ENCODE peak calls at places on chromosomes 3 and 15, in seven cellular contexts. Z is HT-29, U is HTR-8/SVneo, V is NCI-H345, Q is Calu3, A is SJSA1, O is NAMALWA. W is an unnamed sample.

GRCh38 chr15:92521624-92522008 is 127.9 kb downstream of the ST8SIA2 start:
- DNase-seq in V (peak), O (peak), U (peak), A (no peak), Z (peak), Q (peak), W (peak)

GRCh38 chr15:26721231-26721630 is 51.6 kb downstream of the GABRB3 start:
- DNase-seq in V (no peak), U (no peak), O (no peak), Z (no peak), A (no peak), Q (no peak), W (no peak)

GRCh38 chr15:55768670-55769185 is 25.8 kb upstream of the PRTG start:
- DNase-seq in U (no peak), O (no peak), Z (no peak), A (no peak), Q (no peak), V (no peak), W (no peak)

GRCh38 chr3:155701882-155702465 is 42.9 kb downstream of the PLCH1 start:
- DNase-seq in Z (peak), Q (no peak), V (peak), O (peak), U (peak), A (no peak), W (peak)

GRCh38 chr3:151135548-151136337 is 50.3 kb downstream of the MED12L start:
- DNase-seq in O (no peak), A (no peak), Q (peak), U (no peak), V (peak), Z (no peak), W (no peak)

GRCh38 chr3:39637807-39638206 is 170.3 kb downstream of the MOBP start:
- DNase-seq in O (peak), Q (peak), V (no peak), U (peak), Z (peak), A (no peak), W (peak)

GRCh38 chr3:156474560-156475389 is 80.1 kb downstream of the SSR3 start:
- DNase-seq in O (peak), A (no peak), Q (no peak), U (no peak), V (no peak), Z (no peak), W (no peak)

GRCh38 chr3:74692-75243 is 121.8 kb upstream of the CHL1 start:
- DNase-seq in Z (no peak), Q (no peak), U (no peak), A (no peak), O (no peak), V (no peak), W (no peak)

GRCh38 chr3:197019021-197019420 is 10.6 kb downstream of the MELTF start:
- DNase-seq in O (no peak), U (no peak), Q (peak), A (peak), Z (no peak), V (no peak), W (no peak)

GRCh38 chr15:51966192-51966591 is 5.4 kb downstream of the LEO1 start:
- DNase-seq in Z (no peak), O (no peak), U (no peak), V (no peak), A (no peak), Q (no peak), W (no peak)

GRCh38 chr15:39084683-39085530 is 496.0 kb upstream of the THBS1 start:
- DNase-seq in V (no peak), Q (no peak), U (no peak), A (peak), O (no peak), Z (no peak), W (peak)

GRCh38 chr15:67107014-67107812 is 41.8 kb downstream of the SMAD3 start:
- DNase-seq in O (no peak), A (peak), Z (peak), Q (peak), U (peak), V (no peak), W (peak)

GRCh38 chr3:70990723-70991122 is 592.8 kb downstream of the FOXP1 start:
- DNase-seq in V (no peak), Q (no peak), Z (no peak), U (no peak), A (no peak), O (no peak), W (peak)

GRCh38 chr3:168117059-168117458 is 21.3 kb upstream of the GOLIM4 start:
- DNase-seq in U (no peak), V (peak), O (no peak), Q (no peak), Z (no peak), A (peak), W (peak)

W was measured in astrocyte.